ENCODE peak calls at places on chromosomes 2 and 18, in four cellular contexts. R is CD8-positive, alpha-beta memory T cell; C is left ventricle myocardium inferior; K is endothelial cell. M is an unnamed sample.

GRCh38 chr2:11203480-11203879 is 48.2 kb downstream of the SLC66A3 start:
- DNase-seq in R (no peak), C (no peak), K (no peak), M (no peak)

GRCh38 chr18:7447629-7448028 is 119.5 kb upstream of the PTPRM start:
- DNase-seq in R (no peak), C (no peak), K (no peak), M (no peak)

GRCh38 chr2:106695919-106696318 is 190.0 kb downstream of the ST6GAL2 start:
- DNase-seq in R (no peak), C (no peak), K (no peak), M (no peak)

GRCh38 chr2:1868683-1869141 is 124.4 kb upstream of the PXDN start:
- DNase-seq in R (no peak), C (no peak), K (no peak), M (peak; percentile 47)

GRCh38 chr2:37623971-37624897 is 47.2 kb downstream of the CDC42EP3 start:
- DNase-seq in R (no peak), C (no peak), K (no peak), M (no peak)

GRCh38 chr18:79049506-79049905 is 19.7 kb upstream of the ATP9B start:
- DNase-seq in R (no peak), C (no peak), K (no peak), M (no peak)

GRCh38 chr2:10951558-10952414 is 40.1 kb downstream of the KCNF1 start:
- DNase-seq in R (no peak), C (no peak), K (no peak), M (no peak)

GRCh38 chr2:171531291-171531690 is 9.0 kb downstream of the CYBRD1 start:
- DNase-seq in R (no peak), C (no peak), K (no peak), M (no peak)

GRCh38 chr18:2655153-2655953 is at the start of gene SMCHD1:
- DNase-seq in R (peak; percentile 86), C (peak; percentile 90), K (peak; percentile 77), M (peak; percentile 80)

GRCh38 chr2:41718703-41719102 is 329.1 kb upstream of the PKDCC start:
- DNase-seq in R (no peak), C (no peak), K (no peak), M (no peak)

GRCh38 chr2:88707003-88707402 is 15.5 kb downstream of the RPIA start:
- DNase-seq in R (no peak), C (no peak), K (no peak), M (no peak)

GRCh38 chr2:181953773-181954537 is 31.7 kb upstream of the PPP1R1C start:
- DNase-seq in R (peak; percentile 39), C (peak; percentile 25), K (peak; percentile 58), M (peak; percentile 62)

GRCh38 chr2:109715302-109715937 is 78.7 kb upstream of the RGPD5 start:
- DNase-seq in R (no peak), C (no peak), K (no peak), M (no peak)

GRCh38 chr2:19228720-19229119 is 129.7 kb downstream of the OSR1 start:
- DNase-seq in R (no peak), C (no peak), K (no peak), M (no peak)

GRCh38 chr2:70094978-70095832 is 7.9 kb downstream of the PCBP1 start:
- DNase-seq in R (peak; percentile 27), C (peak; percentile 32), K (no peak), M (no peak)

M was measured in glutamatergic neuron.